ENCODE peak calls at places on chromosomes 7 and 10, in nine cellular contexts. E is adrenal gland, V is A549, A is stomach, L is upper lobe of left lung, D is GM12878, P is breast epithelium, S is K562, X is ovary. Q is an unnamed sample.

GRCh38 chr10:79380125-79380917 is 33.1 kb downstream of the PPIF start:
- DNase-seq in E (no peak), V (peak), A (peak), L (peak), D (no peak), P (peak), S (no peak), X (peak), Q (no peak)

GRCh38 chr7:41544241-41544640 is 158.6 kb downstream of the INHBA start:
- DNase-seq in E (no peak), V (no peak), A (no peak), L (no peak), D (no peak), P (no peak), S (no peak), X (no peak), Q (no peak)

GRCh38 chr10:73644015-73644743 is 2.9 kb upstream of the MYOZ1 start:
- DNase-seq in E (peak), V (peak), A (peak), L (peak), D (peak), P (peak), S (peak), X (peak), Q (peak)

GRCh38 chr7:92880212-92881090 is 44.1 kb upstream of the CDK6 start:
- DNase-seq in E (peak), V (peak), A (no peak), L (no peak), D (no peak), P (no peak), S (no peak), X (no peak), Q (no peak)

GRCh38 chr10:33521904-33522303 is 187.4 kb upstream of the NRP1 start:
- DNase-seq in E (no peak), V (no peak), A (no peak), L (no peak), D (no peak), P (no peak), S (no peak), X (no peak), Q (no peak)

GRCh38 chr7:375491-375821 is 85.5 kb downstream of the FOXL3 start:
- DNase-seq in E (no peak), V (no peak), A (peak), L (peak), D (no peak), P (no peak), S (no peak), X (no peak), Q (no peak)

GRCh38 chr10:97914837-97915211 is 65.2 kb downstream of the GOLGA7B start:
- DNase-seq in E (peak), V (peak), A (peak), L (peak), D (no peak), P (peak), S (peak), X (peak), Q (peak)

GRCh38 chr7:74625446-74625845 is 32.1 kb upstream of the GTF2I start:
- DNase-seq in E (peak), V (peak), A (no peak), L (peak), D (no peak), P (no peak), S (no peak), X (no peak), Q (no peak)

GRCh38 chr10:34109952-34110702 is 705.0 kb downstream of the PARD3 start:
- DNase-seq in E (no peak), V (peak), A (no peak), L (no peak), D (no peak), P (no peak), S (no peak), X (no peak), Q (no peak)

GRCh38 chr10:29426420-29426819 is 137.6 kb downstream of the LYZL1 start:
- DNase-seq in E (no peak), V (no peak), A (no peak), L (no peak), D (no peak), P (no peak), S (no peak), X (no peak), Q (no peak)

GRCh38 chr10:100508691-100509150 is 10.9 kb downstream of the SEC31B start:
- DNase-seq in E (no peak), V (peak), A (no peak), L (no peak), D (no peak), P (no peak), S (peak), X (no peak), Q (no peak)

GRCh38 chr10:58414270-58415041 is 29.2 kb downstream of the TFAM start:
- DNase-seq in E (no peak), V (peak), A (no peak), L (no peak), D (no peak), P (peak), S (no peak), X (no peak), Q (no peak)

GRCh38 chr10:3887885-3888476 is 103.0 kb upstream of the KLF6 start:
- DNase-seq in E (peak), V (peak), A (no peak), L (peak), D (peak), P (peak), S (no peak), X (no peak), Q (no peak)

GRCh38 chr7:18570441-18570840 is 74.9 kb downstream of the HDAC9 start:
- DNase-seq in E (no peak), V (no peak), A (no peak), L (no peak), D (no peak), P (no peak), S (no peak), X (no peak), Q (no peak)

GRCh38 chr7:94630855-94631254 is 25.1 kb downstream of the SGCE start:
- DNase-seq in E (no peak), V (no peak), A (no peak), L (no peak), D (no peak), P (no peak), S (no peak), X (no peak), Q (no peak)

GRCh38 chr7:75546272-75547015 is 54.3 kb downstream of the SPDYE5 start:
- DNase-seq in E (no peak), V (no peak), A (no peak), L (no peak), D (no peak), P (no peak), S (no peak), X (no peak), Q (no peak)

GRCh38 chr7:94908204-94909022 is 1.0 kb downstream of the PPP1R9A start:
- DNase-seq in E (peak), V (peak), A (peak), L (peak), D (no peak), P (peak), S (no peak), X (peak), Q (peak)

GRCh38 chr7:152369518-152369917 is 66.3 kb downstream of the KMT2C start:
- DNase-seq in E (no peak), V (no peak), A (no peak), L (no peak), D (no peak), P (no peak), S (no peak), X (no peak), Q (no peak)
- TF ChIP-seq CTCF in E (no peak), V (no peak), A (no peak), L (no peak), D (no peak), P (no peak), S (no peak), X (no peak), Q (no peak)

GRCh38 chr7:33215992-33216391 is 86.6 kb downstream of the BBS9 start:
- DNase-seq in E (no peak), V (no peak), A (no peak), L (no peak), D (no peak), P (no peak), S (no peak), X (no peak), Q (no peak)

GRCh38 chr7:33220231-33220630 is 90.9 kb downstream of the BBS9 start:
- DNase-seq in E (no peak), V (no peak), A (no peak), L (no peak), D (no peak), P (no peak), S (no peak), X (no peak), Q (no peak)

GRCh38 chr7:33221374-33221773 is 92.0 kb downstream of the BBS9 start:
- DNase-seq in E (no peak), V (no peak), A (no peak), L (no peak), D (no peak), P (no peak), S (no peak), X (no peak), Q (no peak)
- TF ChIP-seq POLR2A in E (no peak), V (no peak), A (no peak), L (no peak), D (no peak), P (no peak), S (no peak), X (no peak), Q (no peak)

GRCh38 chr10:18162021-18162631 is 21.9 kb downstream of the CACNB2 start:
- DNase-seq in E (no peak), V (no peak), A (no peak), L (no peak), D (no peak), P (no peak), S (no peak), X (no peak), Q (no peak)

GRCh38 chr10:18158698-18159342 is 18.6 kb downstream of the CACNB2 start:
- DNase-seq in E (no peak), V (no peak), A (no peak), L (no peak), D (no peak), P (no peak), S (no peak), X (no peak), Q (no peak)

GRCh38 chr10:18159596-18159995 is 19.4 kb downstream of the CACNB2 start:
- DNase-seq in E (no peak), V (no peak), A (no peak), L (no peak), D (no peak), P (no peak), S (no peak), X (no peak), Q (no peak)

GRCh38 chr10:18157909-18158308 is 17.7 kb downstream of the CACNB2 start:
- DNase-seq in E (no peak), V (no peak), A (no peak), L (no peak), D (no peak), P (no peak), S (no peak), X (no peak), Q (no peak)
- H3K4me3 ChIP-seq in E (no peak), V (no peak), A (no peak), L (no peak), D (no peak), P (no peak), S (no peak), X (peak), Q (no peak)

DNA sequence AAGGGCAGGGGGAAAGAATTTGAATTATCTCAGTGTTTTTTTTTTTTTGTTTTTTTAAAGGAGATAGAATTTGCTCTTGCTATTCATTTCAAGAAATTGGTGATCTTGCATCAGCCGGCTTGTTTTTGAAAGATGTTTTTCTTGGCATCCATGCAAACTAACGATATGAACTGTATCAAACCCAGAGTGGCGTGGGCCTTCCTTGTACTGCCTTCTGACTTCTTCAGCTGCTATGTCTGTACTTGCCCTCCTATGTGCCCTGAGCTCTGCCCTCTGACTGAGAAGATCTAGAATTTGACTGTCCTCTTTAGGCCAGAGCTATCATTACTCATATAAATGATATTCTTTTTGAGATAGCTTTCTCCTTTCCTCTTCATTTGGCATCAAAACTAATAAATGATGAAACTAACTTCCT is 183.1 kb downstream of the EXOC4 start:
- DNase-seq in E (no peak), V (no peak), A (no peak), L (no peak), D (no peak), P (no peak), S (no peak), X (no peak), Q (no peak)
- TF ChIP-seq CTCF in E (no peak), V (no peak), A (no peak), L (no peak), D (no peak), P (no peak), S (no peak), X (no peak), Q (no peak)

Q was measured in heart left ventricle.